ENCODE peak calls at places on chromosomes 1 and 21, in five cellular contexts. K, G, Y, F and H are unnamed samples.

GRCh38 chr1:229886636-229887035 is 180.4 kb upstream of the GALNT2 start:
- DNase-seq in G (peak; percentile 20), K (no peak), F (no peak), Y (no peak), H (no peak)

GRCh38 chr1:10250663-10251062 is 40.3 kb downstream of the KIF1B start:
- DNase-seq in F (no peak), K (no peak), Y (no peak), G (no peak), H (no peak)

GRCh38 chr1:227445746-227446145 is 117.6 kb upstream of the ZNF678 start:
- DNase-seq in Y (no peak), F (no peak), K (no peak), G (no peak), H (no peak)

GRCh38 chr1:15090373-15090772 is 63.2 kb upstream of the TMEM51 start:
- DNase-seq in G (peak; percentile 80), K (peak; percentile 64), Y (no peak), F (no peak), H (peak; percentile 93)

GRCh38 chr1:156489166-156489934 is 11.2 kb downstream of the MEF2D start:
- DNase-seq in Y (peak; percentile 68), K (no peak), G (no peak), F (no peak), H (peak; percentile 61)

GRCh38 chr1:42993631-42994121 is 35.0 kb upstream of the SLC2A1 start:
- DNase-seq in Y (no peak), K (no peak), G (no peak), F (no peak), H (no peak)

GRCh38 chr1:200409203-200409760 is 554 bp downstream of the ZNF281 start:
- DNase-seq in K (no peak), F (no peak), G (peak; percentile 61), Y (peak; percentile 66), H (peak; percentile 57)

GRCh38 chr1:21524686-21525339 is 15.6 kb downstream of the ALPL start:
- DNase-seq in K (no peak), G (no peak), Y (no peak), F (no peak), H (no peak)

GRCh38 chr1:205440476-205441317 is 15.1 kb downstream of the BLACAT1 start:
- DNase-seq in G (peak; percentile 65), K (peak; percentile 91), Y (peak; percentile 75), F (peak; percentile 47), H (peak; percentile 72)

GRCh38 chr1:94683886-94684285 is 136.3 kb upstream of the SLC44A3 start:
- DNase-seq in K (no peak), Y (no peak), G (no peak), F (no peak), H (no peak)

GRCh38 chr1:16126738-16127515 is 28.9 kb downstream of the EPHA2 start:
- DNase-seq in K (no peak), G (no peak), Y (no peak), F (no peak), H (no peak)

GRCh38 chr1:15355968-15356621 is 53.6 kb upstream of the EFHD2 start:
- DNase-seq in K (peak; percentile 93), F (no peak), Y (no peak), G (no peak), H (no peak)

GRCh38 chr21:35831791-35832190 is 228.5 kb downstream of the SETD4 start:
- DNase-seq in F (no peak), K (no peak), G (no peak), Y (no peak), H (no peak)

GRCh38 chr21:42843021-42843420 is 36.3 kb downstream of the WDR4 start:
- DNase-seq in G (no peak), F (no peak), K (no peak), Y (no peak), H (no peak)

GRCh38 chr1:78650114-78650513 is 483 bp downstream of the IFI44 start:
- DNase-seq in K (no peak), G (no peak), Y (no peak), F (no peak), H (no peak)

GRCh38 chr1:27179373-27179772 is 24.4 kb upstream of the SLC9A1 start:
- DNase-seq in G (no peak), Y (no peak), K (no peak), F (no peak), H (no peak)

GRCh38 chr1:218209351-218209861 is 75.7 kb upstream of the RRP15 start:
- DNase-seq in K (no peak), G (no peak), Y (no peak), F (no peak), H (no peak)

GRCh38 chr1:3038571-3039181 is 17.4 kb downstream of the ACTRT2 start:
- DNase-seq in F (no peak), K (no peak), G (no peak), Y (no peak), H (no peak)

GRCh38 chr1:155591770-155592169 is 18.2 kb upstream of the MSTO1 start:
- DNase-seq in Y (peak; percentile 78), F (peak; percentile 24), G (no peak), K (peak; percentile 68), H (peak; percentile 87)

GRCh38 chr1:246121533-246121932 is 385.5 kb downstream of the SMYD3 start:
- DNase-seq in F (no peak), K (no peak), Y (no peak), G (no peak), H (no peak)

GRCh38 chr1:224435999-224436398 is 1.4 kb upstream of the WDR26 start:
- DNase-seq in F (no peak), K (no peak), G (no peak), Y (peak; percentile 25), H (no peak)

GRCh38 chr1:205147191-205147590 is 25.4 kb upstream of the RBBP5 start:
- DNase-seq in F (no peak), Y (peak; percentile 10), K (no peak), G (no peak), H (no peak)

GRCh38 chr1:207076181-207076949 is 12.3 kb upstream of the C4BPB start:
- DNase-seq in G (no peak), Y (peak; percentile 47), K (no peak), F (no peak), H (no peak)

GRCh38 chr1:3482590-3482899 is 28.1 kb downstream of the ARHGEF16 start:
- DNase-seq in G (no peak), Y (no peak), K (no peak), F (no peak), H (peak; percentile 38)

GRCh38 chr1:59057211-59057694 is 239.6 kb upstream of the FGGY start:
- DNase-seq in K (peak; percentile 64), G (no peak), F (no peak), Y (no peak), H (peak; percentile 27)

GRCh38 chr1:8082945-8083344 is 56.8 kb upstream of the ERRFI1 start:
- DNase-seq in G (no peak), K (peak; percentile 73), Y (no peak), F (no peak), H (no peak)

GRCh38 chr1:51843948-51844347 is 34.6 kb downstream of the NRDC start:
- DNase-seq in G (no peak), K (no peak), F (no peak), Y (peak; percentile 35), H (peak; percentile 58)

GRCh38 chr21:31975491-31975890 is 102.7 kb downstream of the HUNK start:
- DNase-seq in Y (no peak), K (no peak), F (no peak), G (no peak), H (no peak)
- TF ChIP-seq CTCF in Y (no peak), K (no peak), F (no peak), G (no peak), H (no peak)

DNA sequence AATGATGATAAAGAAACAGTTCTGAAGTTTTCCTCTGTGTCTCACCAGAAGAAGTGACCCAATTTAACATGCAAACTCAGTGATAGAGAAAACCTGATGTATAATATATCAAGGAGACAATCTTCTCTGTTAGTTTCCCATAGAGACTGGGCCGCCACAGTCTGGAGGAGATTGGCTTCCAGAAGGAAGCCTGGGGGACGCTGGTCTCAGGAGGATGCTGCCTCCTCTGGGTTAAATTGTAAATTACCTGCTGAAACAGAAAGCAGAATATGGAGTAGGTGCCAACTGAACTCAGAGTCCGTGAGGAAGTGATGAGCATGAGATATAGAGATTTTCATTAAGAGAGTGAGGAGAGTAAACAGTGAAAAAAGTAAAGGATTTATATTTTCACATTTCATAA is 15.8 kb downstream of the OR14I1 start:
- DNase-seq in G (no peak), Y (peak; percentile 10), K (no peak), F (peak; percentile 43), H (no peak)
- TF ChIP-seq CREB1 in G (no peak), Y (no peak), K (no peak), F (no peak), H (no peak)

GRCh38 chr1:28663871-28664470 is 4.6 kb upstream of the GMEB1 start:
- DNase-seq in K (no peak), G (no peak), F (no peak), Y (no peak), H (peak; percentile 2)

GRCh38 chr1:28668191-28668955 is at the start of gene GMEB1:
- DNase-seq in K (peak; percentile 73), G (peak; percentile 83), F (peak; percentile 34), Y (peak; percentile 95), H (peak; percentile 94)

GRCh38 chr1:28666806-28667205 is 1.8 kb upstream of the GMEB1 start:
- DNase-seq in K (no peak), G (no peak), Y (no peak), F (no peak), H (no peak)

GRCh38 chr1:28671254-28671780 is 2.7 kb downstream of the GMEB1 start:
- DNase-seq in G (no peak), F (no peak), Y (no peak), K (no peak), H (no peak)

DNA sequence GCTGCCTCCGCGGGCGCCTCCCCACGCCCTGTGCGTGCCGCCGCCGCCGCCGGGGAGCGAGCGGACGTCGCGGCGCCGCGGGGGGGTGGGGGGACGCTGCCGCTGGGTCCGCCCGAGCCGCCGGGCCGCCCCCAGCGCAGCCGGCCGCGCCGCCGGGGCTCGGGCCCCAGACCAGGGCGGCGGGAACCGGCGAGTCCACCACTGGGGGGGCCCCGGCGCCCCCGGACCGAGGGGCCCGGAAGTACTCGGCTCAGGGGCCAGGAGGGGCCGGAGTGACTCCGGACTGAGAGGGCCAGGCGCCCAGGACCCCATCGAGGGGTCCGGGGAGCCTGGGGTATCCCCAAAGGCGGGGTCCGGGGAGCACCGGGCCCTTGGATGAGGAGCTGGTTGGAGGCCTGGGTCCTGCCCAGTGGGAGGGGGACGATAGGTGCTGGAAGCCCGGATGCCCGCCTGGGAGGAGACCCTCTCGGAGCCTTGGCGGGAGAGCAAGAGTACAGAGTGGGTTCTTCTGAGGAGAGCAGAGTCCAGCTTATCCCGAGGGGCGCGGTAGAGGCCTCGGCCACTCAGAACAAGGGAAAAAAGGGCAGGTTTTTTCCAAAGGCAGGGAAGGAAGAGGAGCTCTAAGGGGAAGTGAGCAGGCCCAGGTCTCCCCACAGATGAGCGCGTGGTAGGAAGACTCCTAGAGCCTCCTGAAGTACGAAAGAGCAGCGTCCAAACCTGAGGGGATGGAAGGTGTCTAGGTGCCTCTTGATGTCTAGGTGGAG is 554 bp downstream of the GMEB1 start:
- DNase-seq in K (peak; percentile 33), Y (peak; percentile 57), F (no peak), G (peak; percentile 78), H (peak; percentile 63)
- H2AFZ ChIP-seq in K (no peak overlapping the region), Y (peak overlapping the region; percentile 66), F (peak overlapping the region; percentile 51), G (no peak overlapping the region), H (peak overlapping the region; percentile 66)

GRCh38 chr1:145961425-145962156 is 2.8 kb downstream of the ANKRD34A start:
- DNase-seq in G (peak; percentile 65), K (no peak), F (no peak), Y (no peak), H (peak; percentile 54)

GRCh38 chr1:145961109-145961424 is 3.2 kb upstream of the LIX1L start:
- DNase-seq in G (peak; percentile 66), F (no peak), K (no peak), Y (no peak), H (peak; percentile 30)

GRCh38 chr1:145959957-145960467 is 2.2 kb upstream of the LIX1L start:
- DNase-seq in K (no peak), Y (no peak), F (no peak), G (no peak), H (no peak)

GRCh38 chr1:145959333-145959732 is 1.5 kb upstream of the LIX1L start:
- DNase-seq in Y (no peak), F (no peak), G (no peak), K (no peak), H (no peak)

GRCh38 chr1:145960468-145961108 is 2.8 kb upstream of the LIX1L start:
- DNase-seq in F (no peak), G (peak; percentile 92), Y (no peak), K (peak; percentile 56), H (peak; percentile 92)
- TF ChIP-seq CTCF in F (no peak), G (no peak), Y (no peak), K (peak; percentile 64), H (no peak)